ENCODE peak calls at places on chromosomes 6 and 20, in nine cellular contexts. E is cardiac muscle cell, Z is progenitor cell of endocrine pancreas, L is HFF-Myc, F is cardiac fibroblast, R is Calu3, Q is GM12865, C is neural progenitor cell, N is left ventricle myocardium inferior. G is an unnamed sample.

GRCh38 chr6:35368038-35368887 is 25.9 kb downstream of the PPARD start:
- DNase-seq in F (peak), Q (peak), N (no peak), C (no peak), Z (no peak), E (no peak), R (peak), L (no peak), G (peak)

GRCh38 chr6:158819977-158820632 is 937 bp upstream of the EZR start:
- DNase-seq in Z (no peak), E (no peak), F (peak), N (no peak), R (no peak), Q (no peak), L (no peak), C (peak), G (no peak)

GRCh38 chr6:43383021-43383667 is 13.7 kb upstream of the ZNF318 start:
- DNase-seq in Q (no peak), R (no peak), E (no peak), C (no peak), F (peak), N (no peak), Z (no peak), L (no peak), G (no peak)

GRCh38 chr6:33803571-33804053 is at the start of gene MLN:
- DNase-seq in R (no peak), C (no peak), Z (no peak), L (no peak), E (no peak), N (no peak), Q (no peak), F (no peak), G (no peak)

GRCh38 chr20:62454936-62455673 is 20.7 kb downstream of the GATA5 start:
- DNase-seq in F (no peak), Z (no peak), N (no peak), Q (no peak), L (no peak), C (peak), R (no peak), E (peak), G (no peak)

GRCh38 chr6:31737315-31738047 is 1.2 kb upstream of the CLIC1 start:
- DNase-seq in R (peak), N (no peak), F (peak), C (peak), L (no peak), Q (peak), E (peak), Z (no peak), G (no peak)

GRCh38 chr6:45494734-45495133 is 117.0 kb upstream of the SUPT3H start:
- DNase-seq in N (no peak), C (no peak), Q (no peak), Z (no peak), L (no peak), R (no peak), E (no peak), F (no peak), G (no peak)

GRCh38 chr6:21993841-21994240 is 303.0 kb downstream of the PRL start:
- DNase-seq in L (no peak), Q (no peak), N (no peak), C (no peak), R (no peak), F (no peak), Z (no peak), E (no peak), G (no peak)

GRCh38 chr6:85193339-85193738 is 256.5 kb upstream of the NT5E start:
- DNase-seq in L (no peak), R (no peak), Z (no peak), N (no peak), F (no peak), C (no peak), E (no peak), Q (no peak), G (no peak)

GRCh38 chr6:49898904-49899566 is 32.7 kb upstream of the CRISP1 start:
- DNase-seq in F (no peak), L (no peak), E (no peak), Q (no peak), N (no peak), R (no peak), C (no peak), Z (no peak), G (no peak)

GRCh38 chr20:57619053-57619831 is 984 bp downstream of the ZBP1 start:
- DNase-seq in Q (peak), Z (no peak), N (peak), F (no peak), C (no peak), L (no peak), R (no peak), E (no peak), G (peak)

GRCh38 chr6:117505337-117505736 is 22.9 kb downstream of the DCBLD1 start:
- DNase-seq in F (no peak), Z (no peak), E (no peak), N (no peak), C (no peak), R (no peak), L (no peak), Q (no peak), G (no peak)

GRCh38 chr6:169967687-169968086 is 216.3 kb downstream of the ERMARD start:
- DNase-seq in R (no peak), L (no peak), Z (no peak), E (no peak), Q (no peak), C (no peak), N (no peak), F (no peak), G (no peak)

GRCh38 chr6:40054602-40055001 is 120.3 kb upstream of the MOCS1 start:
- DNase-seq in F (no peak), R (no peak), E (no peak), L (no peak), Z (no peak), C (no peak), N (no peak), Q (no peak), G (no peak)

GRCh38 chr6:75893776-75894152 is 144.7 kb downstream of the MYO6 start:
- DNase-seq in R (no peak), L (no peak), F (no peak), Z (no peak), N (no peak), Q (no peak), E (no peak), C (no peak), G (no peak)

GRCh38 chr6:42292002-42292735 is 74.5 kb upstream of the MRPS10 start:
- DNase-seq in F (peak), N (no peak), L (peak), R (peak), C (no peak), Z (no peak), Q (peak), E (no peak), G (no peak)

GRCh38 chr20:44092551-44093248 is 94.3 kb downstream of the JPH2 start:
- DNase-seq in Q (peak), Z (no peak), E (peak), L (no peak), N (no peak), C (peak), F (peak), R (peak), G (no peak)

GRCh38 chr6:25706314-25707014 is 48.1 kb upstream of the SLC17A4 start:
- DNase-seq in C (no peak), Q (no peak), R (no peak), L (no peak), E (peak), F (peak), Z (no peak), N (peak), G (no peak)

GRCh38 chr6:113047148-113047547 is 700.0 kb downstream of the RFPL4B start:
- DNase-seq in F (no peak), N (no peak), Z (no peak), R (no peak), Q (no peak), C (no peak), E (no peak), L (peak), G (no peak)

GRCh38 chr6:125534430-125535263 is 214.8 kb upstream of the HEY2 start:
- DNase-seq in E (no peak), L (no peak), Q (no peak), Z (no peak), C (no peak), F (no peak), R (no peak), N (no peak), G (no peak)

GRCh38 chr6:4928426-4928825 is 75.4 kb downstream of the RPP40 start:
- DNase-seq in R (no peak), F (peak), L (peak), Q (no peak), N (no peak), E (no peak), C (no peak), Z (no peak), G (no peak)

GRCh38 chr6:6351626-6352025 is 31.2 kb upstream of the F13A1 start:
- DNase-seq in R (no peak), Z (no peak), N (no peak), L (no peak), F (no peak), E (peak), Q (no peak), C (no peak), G (no peak)

GRCh38 chr6:139825935-139826374 is 451.5 kb upstream of the CITED2 start:
- DNase-seq in L (no peak), R (no peak), N (no peak), Q (no peak), Z (no peak), E (no peak), F (no peak), C (no peak), G (no peak)

GRCh38 chr20:44185574-44185973 is 1.4 kb downstream of the JPH2 start:
- DNase-seq in F (no peak), R (no peak), Q (no peak), C (no peak), N (no peak), L (no peak), Z (no peak), E (no peak), G (no peak)

GRCh38 chr6:126600258-126600916 is 260.5 kb downstream of the CENPW start:
- DNase-seq in F (no peak), Z (no peak), C (no peak), E (no peak), R (no peak), Q (no peak), N (no peak), L (no peak), G (no peak)

GRCh38 chr6:10962673-10963072 is 75.8 kb downstream of the SYCP2L start:
- DNase-seq in Q (peak), R (no peak), N (no peak), Z (no peak), E (no peak), F (peak), L (peak), C (no peak), G (no peak)

GRCh38 chr6:108168980-108169800 is 3.4 kb downstream of the NR2E1 start:
- DNase-seq in Z (no peak), F (no peak), N (no peak), Q (no peak), R (no peak), C (peak), E (no peak), L (no peak), G (peak)

GRCh38 chr6:46015119-46015968 is at the start of gene CLIC5:
- DNase-seq in Z (peak), C (peak), L (no peak), Q (no peak), N (peak), E (peak), F (no peak), R (peak), G (peak)

GRCh38 chr20:2698912-2699311 is 6.3 kb downstream of the EBF4 start:
- DNase-seq in Q (no peak), Z (peak), C (no peak), F (no peak), N (no peak), L (no peak), R (no peak), E (no peak), G (no peak)

GRCh38 chr6:37150314-37150713 is 19.6 kb upstream of the PIM1 start:
- DNase-seq in N (no peak), L (no peak), Q (no peak), R (no peak), F (no peak), E (no peak), C (no peak), Z (no peak), G (no peak)

GRCh38 chr6:36545767-36546663 is 1.3 kb downstream of the STK38 start:
- DNase-seq in Z (no peak), R (no peak), C (peak), N (no peak), E (peak), Q (peak), F (peak), L (no peak), G (peak)

GRCh38 chr6:6771224-6771915 is 182.8 kb downstream of the LY86 start:
- DNase-seq in C (no peak), L (no peak), Q (no peak), R (peak), F (no peak), E (no peak), Z (no peak), N (no peak), G (no peak)

GRCh38 chr20:1673424-1673823 is 15.8 kb upstream of the SIRPG start:
- DNase-seq in L (no peak), C (peak), Q (no peak), F (no peak), E (no peak), R (no peak), N (no peak), Z (no peak), G (no peak)

GRCh38 chr6:155493694-155494143 is 38.1 kb upstream of the NOX3 start:
- DNase-seq in E (no peak), F (peak), N (no peak), L (peak), Q (peak), C (no peak), Z (no peak), R (peak), G (peak)

GRCh38 chr6:680666-681374 is 12.1 kb downstream of the EXOC2 start:
- DNase-seq in Q (no peak), Z (no peak), E (no peak), F (no peak), R (no peak), C (no peak), N (no peak), L (no peak), G (no peak)

GRCh38 chr6:689223-689622 is 3.7 kb downstream of the EXOC2 start:
- DNase-seq in Z (no peak), L (no peak), C (no peak), N (no peak), F (no peak), Q (no peak), E (no peak), R (no peak), G (no peak)

GRCh38 chr6:684831-685636 is 7.9 kb downstream of the EXOC2 start:
- DNase-seq in F (peak), E (no peak), C (no peak), N (no peak), Z (no peak), L (peak), R (no peak), Q (peak), G (peak)

GRCh38 chr6:683742-684440 is 9.0 kb downstream of the EXOC2 start:
- DNase-seq in R (no peak), Z (no peak), Q (no peak), L (peak), E (peak), N (no peak), F (peak), C (peak), G (no peak)

DNA sequence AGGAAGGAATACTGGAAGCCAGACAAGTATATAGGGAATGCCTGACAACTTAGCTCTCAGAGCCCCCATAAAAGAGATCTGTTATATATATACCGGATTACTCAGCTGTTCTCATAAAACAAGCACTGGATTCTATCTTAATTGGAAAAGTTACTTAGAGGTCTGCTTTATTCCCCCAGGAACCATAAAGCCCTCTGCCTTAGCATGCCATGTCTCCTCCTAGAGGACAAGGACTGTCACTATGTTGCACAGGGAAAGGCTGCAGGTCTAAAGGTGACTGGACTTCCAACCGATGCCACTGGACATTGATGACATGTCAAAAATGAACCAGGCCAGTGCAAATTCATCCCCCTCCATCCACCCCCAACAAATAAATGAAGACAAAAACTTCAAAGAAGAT is 6.4 kb downstream of the EXOC2 start:
- DNase-seq in C (peak), Q (no peak), L (no peak), N (no peak), E (peak), R (no peak), Z (no peak), F (no peak), G (no peak)
- TF ChIP-seq CTCF in C (peak), Q (no peak), L (peak), N (peak), E (peak), R (no peak), Z (no peak), F (peak), G (peak)

GRCh38 chr20:32667030-32667429 is 6.7 kb downstream of the C20orf203 start:
- DNase-seq in Z (no peak), Q (no peak), R (no peak), E (no peak), C (no peak), F (no peak), N (no peak), L (no peak), G (no peak)

GRCh38 chr20:32663704-32664351 is 9.9 kb downstream of the C20orf203 start:
- DNase-seq in R (no peak), C (no peak), L (no peak), E (no peak), Z (no peak), Q (no peak), N (no peak), F (no peak), G (no peak)

GRCh38 chr20:32660661-32661060 is 13.1 kb downstream of the C20orf203 start:
- DNase-seq in F (no peak), E (no peak), Z (no peak), N (no peak), C (no peak), R (no peak), L (no peak), Q (no peak), G (no peak)

GRCh38 chr20:32664352-32665159 is 9.2 kb downstream of the C20orf203 start:
- DNase-seq in F (no peak), N (no peak), E (no peak), C (no peak), R (no peak), Q (no peak), Z (no peak), L (no peak), G (no peak)

GRCh38 chr20:32661820-32662528 is 11.8 kb downstream of the C20orf203 start:
- DNase-seq in N (no peak), Z (no peak), C (no peak), Q (no peak), L (no peak), R (no peak), E (no peak), F (no peak), G (no peak)
- TF ChIP-seq CTCF in N (no peak), Z (no peak), C (peak), Q (no peak), L (no peak), R (no peak), E (no peak), F (no peak), G (no peak)

DNA sequence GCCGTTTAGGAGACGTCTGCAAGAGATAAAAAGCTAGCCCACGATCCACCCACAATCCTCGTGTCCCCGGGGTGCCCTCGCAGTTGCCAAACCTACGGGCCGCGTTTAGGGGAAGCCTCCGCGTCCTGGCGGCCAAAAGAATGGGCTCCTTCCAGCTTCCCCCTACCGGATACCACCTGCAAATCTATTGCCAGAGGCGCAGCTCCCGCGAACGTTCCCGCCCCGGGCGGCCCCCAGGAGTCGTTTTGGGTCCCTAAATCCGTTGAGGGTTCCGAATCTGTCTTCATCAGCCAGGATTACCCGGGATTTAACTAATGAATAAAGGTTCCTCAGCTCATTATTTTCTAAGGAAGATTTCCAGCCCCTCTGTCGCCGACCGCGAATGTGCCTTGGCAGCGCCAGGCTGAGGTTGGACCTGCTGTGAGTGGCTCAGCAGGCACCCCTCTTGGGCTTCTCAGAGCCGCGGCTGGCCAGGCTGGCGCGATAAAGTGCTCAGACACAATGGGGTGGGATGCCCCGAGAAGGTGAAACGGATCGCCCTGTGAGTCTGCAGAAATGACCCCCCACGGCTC is 2.8 kb upstream of the VSX1 start:
- DNase-seq in Z (no peak), E (no peak), N (no peak), L (no peak), F (no peak), Q (no peak), R (no peak), C (peak), G (no peak)
- TF ChIP-seq CTCF in Z (no peak), E (no peak), N (no peak), L (no peak), F (no peak), Q (no peak), R (no peak), C (peak), G (no peak)

DNA sequence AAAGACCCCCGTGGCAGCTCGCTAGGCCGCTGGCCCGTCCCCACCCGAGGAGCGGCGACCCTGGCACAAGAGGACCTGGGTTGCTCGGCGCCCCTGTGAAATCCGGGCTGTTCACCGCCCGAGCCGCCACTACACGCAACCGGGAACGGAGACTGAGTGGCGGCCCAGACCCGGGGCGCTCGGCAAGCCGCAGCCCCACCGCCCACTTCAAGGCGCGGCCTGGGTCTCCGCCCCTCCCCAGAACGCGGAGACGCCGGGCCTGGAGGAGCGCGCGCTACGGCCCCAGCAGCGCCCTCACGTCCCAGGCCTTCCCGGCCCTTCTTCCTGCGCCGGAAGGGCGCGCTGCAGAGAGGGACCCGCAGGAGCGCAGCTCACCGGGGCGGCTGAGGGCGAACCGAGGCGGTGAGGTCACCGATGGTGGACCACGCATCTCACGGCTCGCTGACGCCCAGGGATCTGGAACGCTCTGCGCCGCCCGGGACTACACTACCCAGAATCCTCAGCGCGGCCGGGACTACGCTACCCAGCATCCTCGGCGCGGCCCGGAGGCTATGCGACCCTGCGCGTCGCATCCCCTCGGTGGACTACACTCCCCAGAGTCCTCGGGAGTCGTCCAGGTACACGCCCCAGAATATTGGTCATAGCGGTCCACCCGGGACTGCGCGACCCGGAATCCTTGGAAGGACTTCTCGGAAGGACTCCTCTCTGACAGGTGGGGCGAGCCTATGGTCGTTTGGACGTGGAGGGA is at the start of gene ZNF337:
- DNase-seq in F (peak), Q (peak), N (peak), L (peak), Z (peak), R (peak), C (peak), E (peak), G (peak)
- TF ChIP-seq CTCF in F (no peak), Q (peak), N (no peak), L (peak), Z (peak), R (no peak), C (peak), E (peak), G (no peak)

G was measured in GM13976.